ENCODE peak calls at places on chromosomes 2 and 18, in seven cellular contexts. One of them, this sample, is unnamed.

GRCh38 chr2:240565267-240566202 is 2.7 kb upstream of the RNPEPL1 start:
- DNase-seq in gastrocnemius medialis: peak; percentile 26
- DNase-seq in GM06990: peak; percentile 85
- DNase-seq in GM23248: peak; percentile 86
- DNase-seq in HCT116: peak; percentile 87
- DNase-seq in GM23338: no peak
- DNase-seq in CD8-positive, alpha-beta memory T cell: peak; percentile 86
- DNase-seq in this sample: peak; percentile 79

GRCh38 chr18:41323044-41323443 is 632.0 kb upstream of the PIK3C3 start:
- DNase-seq in GM06990: no peak
- DNase-seq in gastrocnemius medialis: no peak
- DNase-seq in GM23338: no peak
- DNase-seq in HCT116: no peak
- DNase-seq in CD8-positive, alpha-beta memory T cell: no peak
- DNase-seq in GM23248: no peak
- DNase-seq in this sample: no peak

GRCh38 chr2:109318150-109318948 is 189.3 kb downstream of the SH3RF3 start:
- DNase-seq in gastrocnemius medialis: peak; percentile 70
- DNase-seq in GM23248: peak; percentile 97
- DNase-seq in GM23338: no peak
- DNase-seq in HCT116: no peak
- DNase-seq in CD8-positive, alpha-beta memory T cell: no peak
- DNase-seq in GM06990: no peak
- DNase-seq in this sample: no peak

GRCh38 chr2:40997362-40997761 is 545.5 kb upstream of the SLC8A1 start:
- DNase-seq in gastrocnemius medialis: no peak
- DNase-seq in CD8-positive, alpha-beta memory T cell: no peak
- DNase-seq in HCT116: no peak
- DNase-seq in GM23248: no peak
- DNase-seq in GM06990: no peak
- DNase-seq in GM23338: no peak
- DNase-seq in this sample: no peak

GRCh38 chr18:79445740-79446566 is 50.2 kb downstream of the NFATC1 start:
- DNase-seq in GM06990: no peak
- DNase-seq in HCT116: no peak
- DNase-seq in gastrocnemius medialis: no peak
- DNase-seq in GM23338: no peak
- DNase-seq in CD8-positive, alpha-beta memory T cell: no peak
- DNase-seq in GM23248: no peak
- DNase-seq in this sample: no peak

GRCh38 chr2:64718250-64718866 is 64.6 kb upstream of the SERTAD2 start:
- DNase-seq in GM23338: no peak
- DNase-seq in HCT116: no peak
- DNase-seq in CD8-positive, alpha-beta memory T cell: no peak
- DNase-seq in GM23248: no peak
- DNase-seq in GM06990: no peak
- DNase-seq in gastrocnemius medialis: no peak
- DNase-seq in this sample: no peak

GRCh38 chr2:43898134-43898957 is 59.6 kb downstream of the ABCG8 start:
- DNase-seq in HCT116: no peak
- DNase-seq in GM23248: no peak
- DNase-seq in GM23338: no peak
- DNase-seq in CD8-positive, alpha-beta memory T cell: no peak
- DNase-seq in gastrocnemius medialis: no peak
- DNase-seq in GM06990: no peak
- DNase-seq in this sample: peak; percentile 47

GRCh38 chr2:99680946-99681345 is 191.1 kb upstream of the REV1 start:
- DNase-seq in CD8-positive, alpha-beta memory T cell: no peak
- DNase-seq in HCT116: no peak
- DNase-seq in GM06990: no peak
- DNase-seq in GM23248: peak; percentile 95
- DNase-seq in gastrocnemius medialis: no peak
- DNase-seq in GM23338: no peak
- DNase-seq in this sample: no peak

GRCh38 chr2:19860022-19860421 is 41.8 kb downstream of the TTC32 start:
- DNase-seq in CD8-positive, alpha-beta memory T cell: no peak
- DNase-seq in gastrocnemius medialis: no peak
- DNase-seq in GM23338: no peak
- DNase-seq in HCT116: no peak
- DNase-seq in GM06990: no peak
- DNase-seq in GM23248: no peak
- DNase-seq in this sample: no peak

GRCh38 chr2:10331033-10331701 is 28.5 kb downstream of the HPCAL1 start:
- DNase-seq in GM06990: peak; percentile 54
- DNase-seq in GM23248: peak; percentile 89
- DNase-seq in CD8-positive, alpha-beta memory T cell: peak; percentile 75
- DNase-seq in GM23338: peak; percentile 50
- DNase-seq in HCT116: peak; percentile 39
- DNase-seq in gastrocnemius medialis: peak; percentile 19
- DNase-seq in this sample: peak; percentile 58

GRCh38 chr2:119198267-119198840 is 25.3 kb upstream of the STEAP3 start:
- DNase-seq in GM23338: no peak
- DNase-seq in GM06990: no peak
- DNase-seq in CD8-positive, alpha-beta memory T cell: no peak
- DNase-seq in GM23248: no peak
- DNase-seq in HCT116: no peak
- DNase-seq in gastrocnemius medialis: no peak
- DNase-seq in this sample: no peak

GRCh38 chr2:136143603-136144451 is 25.9 kb upstream of the CXCR4 start:
- DNase-seq in CD8-positive, alpha-beta memory T cell: no peak
- DNase-seq in GM23338: no peak
- DNase-seq in GM23248: no peak
- DNase-seq in gastrocnemius medialis: no peak
- DNase-seq in GM06990: no peak
- DNase-seq in HCT116: no peak
- DNase-seq in this sample: no peak

GRCh38 chr2:86747708-86748627 is 27.9 kb downstream of the RMND5A start:
- DNase-seq in gastrocnemius medialis: no peak
- DNase-seq in HCT116: peak; percentile 31
- DNase-seq in GM23248: peak; percentile 96
- DNase-seq in CD8-positive, alpha-beta memory T cell: no peak
- DNase-seq in GM23338: peak; percentile 81
- DNase-seq in GM06990: no peak
- DNase-seq in this sample: peak; percentile 17

GRCh38 chr2:135490381-135490780 is 40.6 kb downstream of the ZRANB3 start:
- DNase-seq in CD8-positive, alpha-beta memory T cell: no peak
- DNase-seq in gastrocnemius medialis: no peak
- DNase-seq in GM23338: peak; percentile 11
- DNase-seq in GM06990: no peak
- DNase-seq in HCT116: no peak
- DNase-seq in GM23248: peak; percentile 35
- DNase-seq in this sample: no peak

GRCh38 chr2:85611705-85612587 is at the start of gene C2orf68:
- DNase-seq in GM23248: peak; percentile 94
- DNase-seq in gastrocnemius medialis: peak; percentile 87
- DNase-seq in CD8-positive, alpha-beta memory T cell: peak; percentile 82
- DNase-seq in HCT116: peak; percentile 81
- DNase-seq in GM23338: peak; percentile 98
- DNase-seq in GM06990: peak; percentile 91
- DNase-seq in this sample: peak; percentile 96

GRCh38 chr18:55079481-55080350 is 120.5 kb upstream of the CCDC68 start:
- DNase-seq in GM23338: no peak
- DNase-seq in gastrocnemius medialis: no peak
- DNase-seq in GM23248: no peak
- DNase-seq in HCT116: no peak
- DNase-seq in CD8-positive, alpha-beta memory T cell: no peak
- DNase-seq in GM06990: no peak
- DNase-seq in this sample: no peak

GRCh38 chr2:123468071-123468470 is 557.0 kb upstream of the CNTNAP5 start:
- DNase-seq in CD8-positive, alpha-beta memory T cell: no peak
- DNase-seq in GM23248: no peak
- DNase-seq in gastrocnemius medialis: no peak
- DNase-seq in GM23338: no peak
- DNase-seq in HCT116: no peak
- DNase-seq in GM06990: no peak
- DNase-seq in this sample: no peak

GRCh38 chr2:66901344-66901743 is 466.4 kb downstream of the MEIS1 start:
- DNase-seq in HCT116: no peak
- DNase-seq in GM23248: no peak
- DNase-seq in GM23338: no peak
- DNase-seq in GM06990: no peak
- DNase-seq in gastrocnemius medialis: no peak
- DNase-seq in CD8-positive, alpha-beta memory T cell: no peak
- DNase-seq in this sample: no peak
- H3K27me3 ChIP-seq in HCT116: no peaks in the 10 kb centered on the region
- H3K27me3 ChIP-seq in GM23248: no peaks in the 10 kb centered on the region
- H3K27me3 ChIP-seq in GM23338: no peaks in the 10 kb centered on the region
- H3K27me3 ChIP-seq in GM06990: no peaks in the 10 kb centered on the region
- H3K27me3 ChIP-seq in gastrocnemius medialis: no peaks in the 10 kb centered on the region
- H3K27me3 ChIP-seq in CD8-positive, alpha-beta memory T cell: no peaks in the 10 kb centered on the region
- H3K27me3 ChIP-seq in this sample: no peaks in the 10 kb centered on the region

GRCh38 chr18:77339623-77340022 is 90.0 kb downstream of the GALR1 start:
- DNase-seq in GM23248: no peak
- DNase-seq in CD8-positive, alpha-beta memory T cell: no peak
- DNase-seq in GM23338: no peak
- DNase-seq in gastrocnemius medialis: no peak
- DNase-seq in GM06990: no peak
- DNase-seq in HCT116: no peak
- DNase-seq in this sample: no peak
- H3K27me3 ChIP-seq in GM23248: no peaks in the 10 kb centered on the region
- H3K27me3 ChIP-seq in CD8-positive, alpha-beta memory T cell: no peaks in the 10 kb centered on the region
- H3K27me3 ChIP-seq in GM23338: no peaks in the 10 kb centered on the region
- H3K27me3 ChIP-seq in gastrocnemius medialis: no peaks in the 10 kb centered on the region
- H3K27me3 ChIP-seq in GM06990: no peaks in the 10 kb centered on the region
- H3K27me3 ChIP-seq in HCT116: peaks cover 5% of the 10 kb centered on the region
- H3K27me3 ChIP-seq in this sample: peaks cover 6% of the 10 kb centered on the region

DNA sequence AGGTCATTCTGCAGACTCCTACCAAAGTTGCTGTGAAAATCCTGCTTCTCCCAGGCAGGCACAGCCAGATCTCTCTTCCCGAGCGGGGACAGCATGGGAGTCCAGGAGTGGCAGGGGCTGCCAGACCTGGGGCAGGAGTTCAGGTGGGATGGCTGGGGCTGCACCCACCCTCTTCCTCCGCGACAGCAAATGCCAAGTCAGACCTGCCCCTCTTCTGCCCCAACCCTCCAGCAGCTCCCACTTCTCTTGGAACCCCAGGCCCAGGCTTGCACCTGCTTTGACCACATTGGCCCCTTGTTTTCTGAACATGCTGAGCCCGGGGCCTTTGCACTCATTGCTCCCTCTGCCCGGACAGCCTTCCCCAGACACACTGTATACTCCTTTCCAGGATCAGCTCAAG is 288.2 kb upstream of the HS6ST1 start:
- DNase-seq in GM06990: no peak
- DNase-seq in HCT116: no peak
- DNase-seq in gastrocnemius medialis: no peak
- DNase-seq in GM23248: no peak
- DNase-seq in GM23338: no peak
- DNase-seq in CD8-positive, alpha-beta memory T cell: no peak
- DNase-seq in this sample: no peak
- H3K27me3 ChIP-seq in GM06990: no peaks in the 10 kb centered on the region
- H3K27me3 ChIP-seq in HCT116: no peaks in the 10 kb centered on the region
- H3K27me3 ChIP-seq in gastrocnemius medialis: no peaks in the 10 kb centered on the region
- H3K27me3 ChIP-seq in GM23248: no peaks in the 10 kb centered on the region
- H3K27me3 ChIP-seq in GM23338: no peaks in the 10 kb centered on the region
- H3K27me3 ChIP-seq in CD8-positive, alpha-beta memory T cell: no peaks in the 10 kb centered on the region
- H3K27me3 ChIP-seq in this sample: peaks cover 5% of the 10 kb centered on the region

DNA sequence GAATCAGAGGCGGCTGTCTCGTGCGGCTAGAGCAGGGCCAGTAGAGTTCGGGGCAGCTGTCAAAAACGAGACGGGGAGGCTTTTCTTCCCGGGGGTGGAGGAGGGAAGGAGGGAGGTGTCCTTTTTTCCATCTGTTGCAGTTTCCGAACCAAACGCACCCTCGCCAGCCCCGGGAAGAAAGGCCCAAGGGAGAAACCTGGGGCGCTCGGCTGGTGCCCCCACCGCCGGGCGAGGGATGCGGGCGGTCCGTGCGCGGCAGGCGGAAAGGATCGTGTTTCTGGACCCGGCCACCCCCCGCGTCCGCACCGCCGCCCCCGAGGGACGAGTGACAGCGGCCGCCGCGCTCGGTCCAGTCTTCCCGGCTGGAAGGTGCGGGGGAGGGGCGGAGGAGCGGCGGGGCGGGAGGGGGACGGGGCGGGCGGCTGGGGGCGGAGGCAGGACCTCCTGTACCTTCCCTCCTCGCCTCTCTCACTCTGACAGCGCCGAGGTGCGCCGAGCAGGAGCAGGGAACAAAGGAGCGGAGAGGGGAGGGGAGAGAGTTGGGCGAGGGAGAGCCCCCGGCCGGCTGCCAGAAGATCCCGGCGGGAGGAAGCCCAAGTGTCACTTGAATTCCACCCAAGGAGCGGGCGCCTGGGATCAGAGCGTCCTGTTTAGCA is at the start of gene TGIF1:
- DNase-seq in CD8-positive, alpha-beta memory T cell: peak; percentile 57
- DNase-seq in HCT116: peak; percentile 70
- DNase-seq in GM23338: peak; percentile 82
- DNase-seq in gastrocnemius medialis: peak; percentile 88
- DNase-seq in GM23248: peak; percentile 84
- DNase-seq in GM06990: no peak
- DNase-seq in this sample: peak; percentile 85
- H3K27me3 ChIP-seq in CD8-positive, alpha-beta memory T cell: no peaks in the 10 kb centered on the region
- H3K27me3 ChIP-seq in HCT116: no peaks in the 10 kb centered on the region
- H3K27me3 ChIP-seq in GM23338: no peaks in the 10 kb centered on the region
- H3K27me3 ChIP-seq in gastrocnemius medialis: no peaks in the 10 kb centered on the region
- H3K27me3 ChIP-seq in GM23248: no peaks in the 10 kb centered on the region
- H3K27me3 ChIP-seq in GM06990: no peaks in the 10 kb centered on the region
- H3K27me3 ChIP-seq in this sample: no peaks in the 10 kb centered on the region

GRCh38 chr2:11514904-11515303 is 18.9 kb upstream of the GREB1 start:
- DNase-seq in HCT116: no peak
- DNase-seq in GM23338: no peak
- DNase-seq in gastrocnemius medialis: no peak
- DNase-seq in CD8-positive, alpha-beta memory T cell: no peak
- DNase-seq in GM06990: no peak
- DNase-seq in GM23248: no peak
- DNase-seq in this sample: no peak

GRCh38 chr2:11513319-11513718 is 20.5 kb upstream of the GREB1 start:
- DNase-seq in GM23248: no peak
- DNase-seq in CD8-positive, alpha-beta memory T cell: no peak
- DNase-seq in GM06990: no peak
- DNase-seq in HCT116: no peak
- DNase-seq in gastrocnemius medialis: no peak
- DNase-seq in GM23338: no peak
- DNase-seq in this sample: no peak

GRCh38 chr2:11509657-11510360 is 24.0 kb upstream of the GREB1 start:
- DNase-seq in GM06990: no peak
- DNase-seq in gastrocnemius medialis: no peak
- DNase-seq in GM23248: no peak
- DNase-seq in CD8-positive, alpha-beta memory T cell: no peak
- DNase-seq in HCT116: no peak
- DNase-seq in GM23338: no peak
- DNase-seq in this sample: no peak

GRCh38 chr2:11514081-11514730 is 19.6 kb upstream of the GREB1 start:
- DNase-seq in GM23248: no peak
- DNase-seq in gastrocnemius medialis: no peak
- DNase-seq in GM06990: no peak
- DNase-seq in CD8-positive, alpha-beta memory T cell: no peak
- DNase-seq in GM23338: no peak
- DNase-seq in HCT116: no peak
- DNase-seq in this sample: no peak

DNA sequence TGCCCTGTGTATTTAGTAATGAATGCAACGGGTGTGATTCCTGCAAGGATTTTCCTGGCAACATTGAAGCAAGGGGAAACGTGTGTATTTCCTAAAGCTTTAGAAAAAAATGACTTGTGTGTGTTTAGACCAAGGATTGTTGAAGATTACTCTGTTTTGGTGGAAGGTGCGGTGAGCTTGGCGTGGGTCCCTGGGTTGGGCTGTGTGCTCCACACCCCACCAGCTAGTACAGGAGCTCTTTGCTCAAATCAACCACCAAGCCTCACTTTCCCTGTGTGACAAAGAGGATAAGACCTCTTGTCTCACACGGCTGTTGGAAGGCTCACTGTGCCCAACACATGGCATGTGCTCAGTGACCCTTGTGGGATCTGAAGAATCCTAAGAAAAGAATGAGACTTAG is 21.4 kb upstream of the GREB1 start:
- DNase-seq in CD8-positive, alpha-beta memory T cell: no peak
- DNase-seq in GM23248: no peak
- DNase-seq in gastrocnemius medialis: no peak
- DNase-seq in GM23338: no peak
- DNase-seq in HCT116: no peak
- DNase-seq in GM06990: no peak
- DNase-seq in this sample: no peak
- H3K27me3 ChIP-seq in CD8-positive, alpha-beta memory T cell: no peaks in the 10 kb centered on the region
- H3K27me3 ChIP-seq in GM23248: peaks cover 23% of the 10 kb centered on the region
- H3K27me3 ChIP-seq in gastrocnemius medialis: no peaks in the 10 kb centered on the region
- H3K27me3 ChIP-seq in GM23338: no peaks in the 10 kb centered on the region
- H3K27me3 ChIP-seq in HCT116: no peaks in the 10 kb centered on the region
- H3K27me3 ChIP-seq in GM06990: no peaks in the 10 kb centered on the region
- H3K27me3 ChIP-seq in this sample: peaks cover 71% of the 10 kb centered on the region

This sample was measured in K562.